ENCODE peak calls at places on chromosomes 6 and 20, in seven cellular contexts. One of them, this sample, is unnamed.
A peak's percentile ranks its signal among the peaks of the same experiment; 100 is the strongest.

GRCh38 chr6:167399051-167399387 is 74.1 kb downstream of the TTLL2 start:
- DNase-seq in pancreas: no peak
- DNase-seq in stimulated activated effector memory CD8-positive, alpha-beta T cell treated with anti-CD3 and anti-CD28 coated beads, Interleukin-12 subunit alpha, Interleukin-12 subunit beta, amount 100 ng/mL, for 72 hours: no peak
- DNase-seq in activated CD4-positive, alpha-beta T cell treated with anti-CD3 and anti-CD28 coated beads, Interleukin-2, amount 50 U/mL, for 48 hours: no peak
- DNase-seq in IMR-90: no peak
- DNase-seq in amniotic stem cell: no peak
- DNase-seq in MV-4-11: no peak
- DNase-seq in this sample: no peak

GRCh38 chr20:62067547-62068260 is 2.0 kb upstream of the TAF4 start:
- DNase-seq in MV-4-11: peak; percentile 2
- DNase-seq in amniotic stem cell: no peak
- DNase-seq in IMR-90: no peak
- DNase-seq in stimulated activated effector memory CD8-positive, alpha-beta T cell treated with anti-CD3 and anti-CD28 coated beads, Interleukin-12 subunit alpha, Interleukin-12 subunit beta, amount 100 ng/mL, for 72 hours: no peak
- DNase-seq in pancreas: no peak
- DNase-seq in activated CD4-positive, alpha-beta T cell treated with anti-CD3 and anti-CD28 coated beads, Interleukin-2, amount 50 U/mL, for 48 hours: no peak
- DNase-seq in this sample: no peak

GRCh38 chr20:44460795-44461141 is 14.9 kb upstream of the TTPAL start:
- DNase-seq in activated CD4-positive, alpha-beta T cell treated with anti-CD3 and anti-CD28 coated beads, Interleukin-2, amount 50 U/mL, for 48 hours: no peak
- DNase-seq in stimulated activated effector memory CD8-positive, alpha-beta T cell treated with anti-CD3 and anti-CD28 coated beads, Interleukin-12 subunit alpha, Interleukin-12 subunit beta, amount 100 ng/mL, for 72 hours: no peak
- DNase-seq in IMR-90: peak; percentile 23
- DNase-seq in amniotic stem cell: peak; percentile 18
- DNase-seq in MV-4-11: peak; percentile 38
- DNase-seq in pancreas: no peak
- DNase-seq in this sample: peak; percentile 44

GRCh38 chr6:166490671-166491500 is 95.6 kb downstream of the RAMACL start:
- DNase-seq in amniotic stem cell: no peak
- DNase-seq in IMR-90: peak; percentile 86
- DNase-seq in MV-4-11: no peak
- DNase-seq in pancreas: no peak
- DNase-seq in activated CD4-positive, alpha-beta T cell treated with anti-CD3 and anti-CD28 coated beads, Interleukin-2, amount 50 U/mL, for 48 hours: no peak
- DNase-seq in stimulated activated effector memory CD8-positive, alpha-beta T cell treated with anti-CD3 and anti-CD28 coated beads, Interleukin-12 subunit alpha, Interleukin-12 subunit beta, amount 100 ng/mL, for 72 hours: no peak
- DNase-seq in this sample: peak; percentile 16

GRCh38 chr6:26363882-26364825 is 844 bp upstream of the BTN3A2 start:
- DNase-seq in amniotic stem cell: no peak
- DNase-seq in MV-4-11: no peak
- DNase-seq in IMR-90: no peak
- DNase-seq in stimulated activated effector memory CD8-positive, alpha-beta T cell treated with anti-CD3 and anti-CD28 coated beads, Interleukin-12 subunit alpha, Interleukin-12 subunit beta, amount 100 ng/mL, for 72 hours: no peak
- DNase-seq in activated CD4-positive, alpha-beta T cell treated with anti-CD3 and anti-CD28 coated beads, Interleukin-2, amount 50 U/mL, for 48 hours: peak; percentile 25
- DNase-seq in pancreas: no peak
- DNase-seq in this sample: peak; percentile 47

GRCh38 chr6:95786802-95787201 is 209.5 kb downstream of the MANEA start:
- DNase-seq in activated CD4-positive, alpha-beta T cell treated with anti-CD3 and anti-CD28 coated beads, Interleukin-2, amount 50 U/mL, for 48 hours: no peak
- DNase-seq in pancreas: no peak
- DNase-seq in stimulated activated effector memory CD8-positive, alpha-beta T cell treated with anti-CD3 and anti-CD28 coated beads, Interleukin-12 subunit alpha, Interleukin-12 subunit beta, amount 100 ng/mL, for 72 hours: no peak
- DNase-seq in amniotic stem cell: no peak
- DNase-seq in MV-4-11: no peak
- DNase-seq in IMR-90: no peak
- DNase-seq in this sample: no peak

GRCh38 chr6:167761794-167762258 is 64.9 kb upstream of the AFDN start:
- DNase-seq in stimulated activated effector memory CD8-positive, alpha-beta T cell treated with anti-CD3 and anti-CD28 coated beads, Interleukin-12 subunit alpha, Interleukin-12 subunit beta, amount 100 ng/mL, for 72 hours: no peak
- DNase-seq in IMR-90: no peak
- DNase-seq in activated CD4-positive, alpha-beta T cell treated with anti-CD3 and anti-CD28 coated beads, Interleukin-2, amount 50 U/mL, for 48 hours: no peak
- DNase-seq in pancreas: no peak
- DNase-seq in amniotic stem cell: no peak
- DNase-seq in MV-4-11: no peak
- DNase-seq in this sample: no peak

GRCh38 chr6:108914235-108915022 is 66.2 kb downstream of the ARMC2 start:
- DNase-seq in activated CD4-positive, alpha-beta T cell treated with anti-CD3 and anti-CD28 coated beads, Interleukin-2, amount 50 U/mL, for 48 hours: peak; percentile 47
- DNase-seq in stimulated activated effector memory CD8-positive, alpha-beta T cell treated with anti-CD3 and anti-CD28 coated beads, Interleukin-12 subunit alpha, Interleukin-12 subunit beta, amount 100 ng/mL, for 72 hours: no peak
- DNase-seq in IMR-90: peak; percentile 20
- DNase-seq in MV-4-11: no peak
- DNase-seq in amniotic stem cell: no peak
- DNase-seq in pancreas: no peak
- DNase-seq in this sample: peak; percentile 6

GRCh38 chr6:38117281-38117680 is 297.8 kb downstream of the ZFAND3 start:
- DNase-seq in activated CD4-positive, alpha-beta T cell treated with anti-CD3 and anti-CD28 coated beads, Interleukin-2, amount 50 U/mL, for 48 hours: no peak
- DNase-seq in pancreas: no peak
- DNase-seq in amniotic stem cell: no peak
- DNase-seq in IMR-90: peak; percentile 56
- DNase-seq in stimulated activated effector memory CD8-positive, alpha-beta T cell treated with anti-CD3 and anti-CD28 coated beads, Interleukin-12 subunit alpha, Interleukin-12 subunit beta, amount 100 ng/mL, for 72 hours: no peak
- DNase-seq in MV-4-11: no peak
- DNase-seq in this sample: peak; percentile 57

GRCh38 chr6:137117605-137118004 is 55.8 kb downstream of the IL22RA2 start:
- DNase-seq in amniotic stem cell: no peak
- DNase-seq in IMR-90: no peak
- DNase-seq in MV-4-11: no peak
- DNase-seq in pancreas: no peak
- DNase-seq in activated CD4-positive, alpha-beta T cell treated with anti-CD3 and anti-CD28 coated beads, Interleukin-2, amount 50 U/mL, for 48 hours: no peak
- DNase-seq in stimulated activated effector memory CD8-positive, alpha-beta T cell treated with anti-CD3 and anti-CD28 coated beads, Interleukin-12 subunit alpha, Interleukin-12 subunit beta, amount 100 ng/mL, for 72 hours: no peak
- DNase-seq in this sample: no peak

GRCh38 chr20:6007529-6008103 is 46.2 kb downstream of the LRRN4 start:
- DNase-seq in amniotic stem cell: no peak
- DNase-seq in activated CD4-positive, alpha-beta T cell treated with anti-CD3 and anti-CD28 coated beads, Interleukin-2, amount 50 U/mL, for 48 hours: no peak
- DNase-seq in IMR-90: no peak
- DNase-seq in MV-4-11: no peak
- DNase-seq in stimulated activated effector memory CD8-positive, alpha-beta T cell treated with anti-CD3 and anti-CD28 coated beads, Interleukin-12 subunit alpha, Interleukin-12 subunit beta, amount 100 ng/mL, for 72 hours: no peak
- DNase-seq in pancreas: no peak
- DNase-seq in this sample: no peak

GRCh38 chr6:29943053-29943966 is 978 bp downstream of the HLA-A start:
- DNase-seq in IMR-90: no peak
- DNase-seq in stimulated activated effector memory CD8-positive, alpha-beta T cell treated with anti-CD3 and anti-CD28 coated beads, Interleukin-12 subunit alpha, Interleukin-12 subunit beta, amount 100 ng/mL, for 72 hours: no peak
- DNase-seq in amniotic stem cell: no peak
- DNase-seq in MV-4-11: no peak
- DNase-seq in pancreas: peak; percentile 57
- DNase-seq in activated CD4-positive, alpha-beta T cell treated with anti-CD3 and anti-CD28 coated beads, Interleukin-2, amount 50 U/mL, for 48 hours: no peak
- DNase-seq in this sample: peak; percentile 35

GRCh38 chr6:2034256-2034655 is 211.1 kb downstream of the GMDS start:
- DNase-seq in amniotic stem cell: no peak
- DNase-seq in stimulated activated effector memory CD8-positive, alpha-beta T cell treated with anti-CD3 and anti-CD28 coated beads, Interleukin-12 subunit alpha, Interleukin-12 subunit beta, amount 100 ng/mL, for 72 hours: no peak
- DNase-seq in MV-4-11: no peak
- DNase-seq in pancreas: no peak
- DNase-seq in IMR-90: no peak
- DNase-seq in activated CD4-positive, alpha-beta T cell treated with anti-CD3 and anti-CD28 coated beads, Interleukin-2, amount 50 U/mL, for 48 hours: no peak
- DNase-seq in this sample: no peak

GRCh38 chr6:29926795-29927427 is 15.4 kb upstream of the HLA-A start:
- DNase-seq in activated CD4-positive, alpha-beta T cell treated with anti-CD3 and anti-CD28 coated beads, Interleukin-2, amount 50 U/mL, for 48 hours: peak; percentile 87
- DNase-seq in amniotic stem cell: peak; percentile 5
- DNase-seq in IMR-90: peak; percentile 73
- DNase-seq in pancreas: peak; percentile 89
- DNase-seq in MV-4-11: peak; percentile 81
- DNase-seq in stimulated activated effector memory CD8-positive, alpha-beta T cell treated with anti-CD3 and anti-CD28 coated beads, Interleukin-12 subunit alpha, Interleukin-12 subunit beta, amount 100 ng/mL, for 72 hours: peak; percentile 87
- DNase-seq in this sample: peak; percentile 54

GRCh38 chr6:31125162-31125561 is 4.9 kb upstream of the CDSN start:
- DNase-seq in amniotic stem cell: no peak
- DNase-seq in pancreas: no peak
- DNase-seq in IMR-90: peak; percentile 14
- DNase-seq in MV-4-11: no peak
- DNase-seq in activated CD4-positive, alpha-beta T cell treated with anti-CD3 and anti-CD28 coated beads, Interleukin-2, amount 50 U/mL, for 48 hours: no peak
- DNase-seq in stimulated activated effector memory CD8-positive, alpha-beta T cell treated with anti-CD3 and anti-CD28 coated beads, Interleukin-12 subunit alpha, Interleukin-12 subunit beta, amount 100 ng/mL, for 72 hours: no peak
- DNase-seq in this sample: no peak

GRCh38 chr20:50335866-50336265 is 145.2 kb downstream of the CEBPB start:
- DNase-seq in pancreas: no peak
- DNase-seq in MV-4-11: no peak
- DNase-seq in activated CD4-positive, alpha-beta T cell treated with anti-CD3 and anti-CD28 coated beads, Interleukin-2, amount 50 U/mL, for 48 hours: no peak
- DNase-seq in amniotic stem cell: no peak
- DNase-seq in stimulated activated effector memory CD8-positive, alpha-beta T cell treated with anti-CD3 and anti-CD28 coated beads, Interleukin-12 subunit alpha, Interleukin-12 subunit beta, amount 100 ng/mL, for 72 hours: no peak
- DNase-seq in IMR-90: no peak
- DNase-seq in this sample: no peak

GRCh38 chr6:111468329-111469012 is 14.5 kb downstream of the REV3L start:
- DNase-seq in IMR-90: peak; percentile 56
- DNase-seq in activated CD4-positive, alpha-beta T cell treated with anti-CD3 and anti-CD28 coated beads, Interleukin-2, amount 50 U/mL, for 48 hours: peak; percentile 35
- DNase-seq in amniotic stem cell: no peak
- DNase-seq in pancreas: no peak
- DNase-seq in MV-4-11: no peak
- DNase-seq in stimulated activated effector memory CD8-positive, alpha-beta T cell treated with anti-CD3 and anti-CD28 coated beads, Interleukin-12 subunit alpha, Interleukin-12 subunit beta, amount 100 ng/mL, for 72 hours: no peak
- DNase-seq in this sample: peak; percentile 72

GRCh38 chr20:1367479-1367878 is 25.4 kb downstream of the FKBP1A start:
- DNase-seq in amniotic stem cell: no peak
- DNase-seq in IMR-90: no peak
- DNase-seq in MV-4-11: no peak
- DNase-seq in activated CD4-positive, alpha-beta T cell treated with anti-CD3 and anti-CD28 coated beads, Interleukin-2, amount 50 U/mL, for 48 hours: no peak
- DNase-seq in stimulated activated effector memory CD8-positive, alpha-beta T cell treated with anti-CD3 and anti-CD28 coated beads, Interleukin-12 subunit alpha, Interleukin-12 subunit beta, amount 100 ng/mL, for 72 hours: no peak
- DNase-seq in pancreas: no peak
- DNase-seq in this sample: no peak

GRCh38 chr6:43668151-43669028 is 19.2 kb downstream of the MRPS18A start:
- DNase-seq in IMR-90: peak; percentile 36
- DNase-seq in amniotic stem cell: no peak
- DNase-seq in activated CD4-positive, alpha-beta T cell treated with anti-CD3 and anti-CD28 coated beads, Interleukin-2, amount 50 U/mL, for 48 hours: peak; percentile 77
- DNase-seq in MV-4-11: peak; percentile 64
- DNase-seq in pancreas: peak; percentile 77
- DNase-seq in stimulated activated effector memory CD8-positive, alpha-beta T cell treated with anti-CD3 and anti-CD28 coated beads, Interleukin-12 subunit alpha, Interleukin-12 subunit beta, amount 100 ng/mL, for 72 hours: peak; percentile 64
- DNase-seq in this sample: peak; percentile 62

GRCh38 chr6:36964349-36964748 is 9.8 kb downstream of the PI16 start:
- DNase-seq in activated CD4-positive, alpha-beta T cell treated with anti-CD3 and anti-CD28 coated beads, Interleukin-2, amount 50 U/mL, for 48 hours: no peak
- DNase-seq in stimulated activated effector memory CD8-positive, alpha-beta T cell treated with anti-CD3 and anti-CD28 coated beads, Interleukin-12 subunit alpha, Interleukin-12 subunit beta, amount 100 ng/mL, for 72 hours: no peak
- DNase-seq in pancreas: no peak
- DNase-seq in amniotic stem cell: no peak
- DNase-seq in IMR-90: no peak
- DNase-seq in MV-4-11: no peak
- DNase-seq in this sample: no peak

GRCh38 chr6:1850581-1851157 is 241.0 kb downstream of the FOXC1 start:
- DNase-seq in amniotic stem cell: no peak
- DNase-seq in IMR-90: no peak
- DNase-seq in activated CD4-positive, alpha-beta T cell treated with anti-CD3 and anti-CD28 coated beads, Interleukin-2, amount 50 U/mL, for 48 hours: no peak
- DNase-seq in pancreas: no peak
- DNase-seq in MV-4-11: no peak
- DNase-seq in stimulated activated effector memory CD8-positive, alpha-beta T cell treated with anti-CD3 and anti-CD28 coated beads, Interleukin-12 subunit alpha, Interleukin-12 subunit beta, amount 100 ng/mL, for 72 hours: no peak
- DNase-seq in this sample: no peak

GRCh38 chr20:35339007-35339406 is 46.8 kb upstream of the FAM83C start:
- DNase-seq in IMR-90: peak; percentile 99
- DNase-seq in stimulated activated effector memory CD8-positive, alpha-beta T cell treated with anti-CD3 and anti-CD28 coated beads, Interleukin-12 subunit alpha, Interleukin-12 subunit beta, amount 100 ng/mL, for 72 hours: no peak
- DNase-seq in MV-4-11: no peak
- DNase-seq in pancreas: no peak
- DNase-seq in amniotic stem cell: peak; percentile 69
- DNase-seq in activated CD4-positive, alpha-beta T cell treated with anti-CD3 and anti-CD28 coated beads, Interleukin-2, amount 50 U/mL, for 48 hours: no peak
- DNase-seq in this sample: peak; percentile 95

GRCh38 chr6:167683028-167683862 is 143.5 kb upstream of the AFDN start:
- DNase-seq in pancreas: peak; percentile 56
- DNase-seq in stimulated activated effector memory CD8-positive, alpha-beta T cell treated with anti-CD3 and anti-CD28 coated beads, Interleukin-12 subunit alpha, Interleukin-12 subunit beta, amount 100 ng/mL, for 72 hours: no peak
- DNase-seq in amniotic stem cell: no peak
- DNase-seq in MV-4-11: peak; percentile 29
- DNase-seq in IMR-90: peak; percentile 19
- DNase-seq in activated CD4-positive, alpha-beta T cell treated with anti-CD3 and anti-CD28 coated beads, Interleukin-2, amount 50 U/mL, for 48 hours: no peak
- DNase-seq in this sample: no peak

GRCh38 chr6:144664947-144665346 is 379.8 kb downstream of the UTRN start:
- DNase-seq in IMR-90: no peak
- DNase-seq in amniotic stem cell: no peak
- DNase-seq in stimulated activated effector memory CD8-positive, alpha-beta T cell treated with anti-CD3 and anti-CD28 coated beads, Interleukin-12 subunit alpha, Interleukin-12 subunit beta, amount 100 ng/mL, for 72 hours: no peak
- DNase-seq in pancreas: no peak
- DNase-seq in activated CD4-positive, alpha-beta T cell treated with anti-CD3 and anti-CD28 coated beads, Interleukin-2, amount 50 U/mL, for 48 hours: no peak
- DNase-seq in MV-4-11: no peak
- DNase-seq in this sample: no peak

GRCh38 chr6:25889877-25890853 is 16.1 kb upstream of the SLC17A3 start:
- DNase-seq in activated CD4-positive, alpha-beta T cell treated with anti-CD3 and anti-CD28 coated beads, Interleukin-2, amount 50 U/mL, for 48 hours: no peak
- DNase-seq in MV-4-11: peak; percentile 10
- DNase-seq in pancreas: no peak
- DNase-seq in stimulated activated effector memory CD8-positive, alpha-beta T cell treated with anti-CD3 and anti-CD28 coated beads, Interleukin-12 subunit alpha, Interleukin-12 subunit beta, amount 100 ng/mL, for 72 hours: no peak
- DNase-seq in IMR-90: peak; percentile 17
- DNase-seq in amniotic stem cell: no peak
- DNase-seq in this sample: peak; percentile 48

GRCh38 chr20:17226410-17227198 is at the start of gene PCSK2:
- DNase-seq in IMR-90: peak; percentile 57
- DNase-seq in pancreas: peak; percentile 80
- DNase-seq in amniotic stem cell: peak; percentile 14
- DNase-seq in MV-4-11: no peak
- DNase-seq in activated CD4-positive, alpha-beta T cell treated with anti-CD3 and anti-CD28 coated beads, Interleukin-2, amount 50 U/mL, for 48 hours: no peak
- DNase-seq in stimulated activated effector memory CD8-positive, alpha-beta T cell treated with anti-CD3 and anti-CD28 coated beads, Interleukin-12 subunit alpha, Interleukin-12 subunit beta, amount 100 ng/mL, for 72 hours: no peak
- DNase-seq in this sample: peak; percentile 49

GRCh38 chr6:882084-882598 is 189.2 kb upstream of the EXOC2 start:
- DNase-seq in amniotic stem cell: no peak
- DNase-seq in IMR-90: no peak
- DNase-seq in MV-4-11: no peak
- DNase-seq in activated CD4-positive, alpha-beta T cell treated with anti-CD3 and anti-CD28 coated beads, Interleukin-2, amount 50 U/mL, for 48 hours: no peak
- DNase-seq in pancreas: no peak
- DNase-seq in stimulated activated effector memory CD8-positive, alpha-beta T cell treated with anti-CD3 and anti-CD28 coated beads, Interleukin-12 subunit alpha, Interleukin-12 subunit beta, amount 100 ng/mL, for 72 hours: no peak
- DNase-seq in this sample: no peak

GRCh38 chr20:50281831-50282591 is 91.4 kb downstream of the CEBPB start:
- DNase-seq in activated CD4-positive, alpha-beta T cell treated with anti-CD3 and anti-CD28 coated beads, Interleukin-2, amount 50 U/mL, for 48 hours: peak; percentile 30
- DNase-seq in amniotic stem cell: no peak
- DNase-seq in IMR-90: no peak
- DNase-seq in MV-4-11: no peak
- DNase-seq in pancreas: no peak
- DNase-seq in stimulated activated effector memory CD8-positive, alpha-beta T cell treated with anti-CD3 and anti-CD28 coated beads, Interleukin-12 subunit alpha, Interleukin-12 subunit beta, amount 100 ng/mL, for 72 hours: peak; percentile 57
- DNase-seq in this sample: no peak

GRCh38 chr6:112218563-112218962 is 35.8 kb downstream of the LAMA4 start:
- DNase-seq in amniotic stem cell: no peak
- DNase-seq in IMR-90: no peak
- DNase-seq in MV-4-11: no peak
- DNase-seq in activated CD4-positive, alpha-beta T cell treated with anti-CD3 and anti-CD28 coated beads, Interleukin-2, amount 50 U/mL, for 48 hours: no peak
- DNase-seq in pancreas: no peak
- DNase-seq in stimulated activated effector memory CD8-positive, alpha-beta T cell treated with anti-CD3 and anti-CD28 coated beads, Interleukin-12 subunit alpha, Interleukin-12 subunit beta, amount 100 ng/mL, for 72 hours: no peak
- DNase-seq in this sample: no peak

GRCh38 chr6:137882225-137882961 is 15.3 kb downstream of the TNFAIP3 start:
- DNase-seq in amniotic stem cell: no peak
- DNase-seq in pancreas: no peak
- DNase-seq in activated CD4-positive, alpha-beta T cell treated with anti-CD3 and anti-CD28 coated beads, Interleukin-2, amount 50 U/mL, for 48 hours: no peak
- DNase-seq in MV-4-11: peak; percentile 79
- DNase-seq in stimulated activated effector memory CD8-positive, alpha-beta T cell treated with anti-CD3 and anti-CD28 coated beads, Interleukin-12 subunit alpha, Interleukin-12 subunit beta, amount 100 ng/mL, for 72 hours: no peak
- DNase-seq in IMR-90: peak; percentile 49
- DNase-seq in this sample: peak; percentile 63

GRCh38 chr20:5215592-5216304 is 88.9 kb downstream of the CDS2 start:
- DNase-seq in amniotic stem cell: no peak
- DNase-seq in stimulated activated effector memory CD8-positive, alpha-beta T cell treated with anti-CD3 and anti-CD28 coated beads, Interleukin-12 subunit alpha, Interleukin-12 subunit beta, amount 100 ng/mL, for 72 hours: no peak
- DNase-seq in activated CD4-positive, alpha-beta T cell treated with anti-CD3 and anti-CD28 coated beads, Interleukin-2, amount 50 U/mL, for 48 hours: no peak
- DNase-seq in IMR-90: peak; percentile 33
- DNase-seq in MV-4-11: peak; percentile 15
- DNase-seq in pancreas: no peak
- DNase-seq in this sample: peak; percentile 81

GRCh38 chr6:42047790-42048405 is 2.4 kb upstream of the TAF8 start:
- DNase-seq in activated CD4-positive, alpha-beta T cell treated with anti-CD3 and anti-CD28 coated beads, Interleukin-2, amount 50 U/mL, for 48 hours: no peak
- DNase-seq in IMR-90: no peak
- DNase-seq in pancreas: peak; percentile 58
- DNase-seq in stimulated activated effector memory CD8-positive, alpha-beta T cell treated with anti-CD3 and anti-CD28 coated beads, Interleukin-12 subunit alpha, Interleukin-12 subunit beta, amount 100 ng/mL, for 72 hours: peak; percentile 70
- DNase-seq in MV-4-11: no peak
- DNase-seq in amniotic stem cell: no peak
- DNase-seq in this sample: no peak

GRCh38 chr6:28880894-28881780 is 42.6 kb downstream of the TRIM27 start:
- DNase-seq in IMR-90: peak; percentile 75
- DNase-seq in MV-4-11: peak; percentile 69
- DNase-seq in pancreas: peak; percentile 79
- DNase-seq in amniotic stem cell: peak; percentile 30
- DNase-seq in stimulated activated effector memory CD8-positive, alpha-beta T cell treated with anti-CD3 and anti-CD28 coated beads, Interleukin-12 subunit alpha, Interleukin-12 subunit beta, amount 100 ng/mL, for 72 hours: peak; percentile 88
- DNase-seq in activated CD4-positive, alpha-beta T cell treated with anti-CD3 and anti-CD28 coated beads, Interleukin-2, amount 50 U/mL, for 48 hours: peak; percentile 78
- DNase-seq in this sample: peak; percentile 79